ENCODE peak calls at places on chromosomes 2 and 18, in five cellular contexts. O is mesenteric fat pad; L is CD4-positive, alpha-beta T cell; E is mesothelial cell of epicardium; B is NCI-H1105. P is an unnamed sample.

GRCh38 chr2:169977510-169977909 is 150.3 kb downstream of the UBR3 start:
- DNase-seq in O (no peak), E (no peak), L (no peak), B (no peak), P (no peak)

GRCh38 chr2:66679422-66679821 is 244.5 kb downstream of the MEIS1 start:
- DNase-seq in O (no peak), L (no peak), B (no peak), E (no peak), P (no peak)

GRCh38 chr2:105570757-105571156 is 171.9 kb upstream of the FHL2 start:
- DNase-seq in O (no peak), B (no peak), L (no peak), E (no peak), P (no peak)

GRCh38 chr2:70830333-70830732 is 5.3 kb downstream of the CD207 start:
- DNase-seq in E (no peak), L (no peak), O (no peak), B (no peak), P (no peak)

GRCh38 chr18:65876310-65876709 is 125.5 kb downstream of the CDH7 start:
- DNase-seq in L (no peak), E (no peak), O (no peak), B (no peak), P (no peak)

GRCh38 chr2:209577376-209578357 is 153.8 kb downstream of the MAP2 start:
- DNase-seq in L (no peak), B (peak), O (no peak), E (no peak), P (no peak)

GRCh38 chr2:236826727-236827126 is 257.1 kb downstream of the ACKR3 start:
- DNase-seq in O (peak), E (no peak), B (no peak), L (no peak), P (no peak)

GRCh38 chr2:73561422-73561821 is 80.8 kb downstream of the NAT8 start:
- DNase-seq in E (no peak), B (no peak), L (no peak), O (no peak), P (no peak)

GRCh38 chr18:79389689-79390088 is 6.0 kb upstream of the NFATC1 start:
- DNase-seq in O (no peak), E (no peak), B (no peak), L (no peak), P (no peak)

GRCh38 chr2:108571262-108571661 is 37.0 kb downstream of the LIMS1 start:
- DNase-seq in O (no peak), E (no peak), B (no peak), L (no peak), P (no peak)

GRCh38 chr2:88600038-88600465 is 27.2 kb downstream of the EIF2AK3 start:
- DNase-seq in O (no peak), L (no peak), B (no peak), E (no peak), P (peak)

GRCh38 chr2:231110551-231110950 is 14.3 kb downstream of the HTR2B start:
- DNase-seq in L (no peak), B (no peak), E (no peak), O (no peak), P (no peak)

GRCh38 chr2:99818842-99819241 is 323.5 kb downstream of the AFF3 start:
- DNase-seq in E (no peak), B (no peak), O (no peak), L (no peak), P (no peak)

GRCh38 chr2:142863485-142863921 is 14.0 kb upstream of the KYNU start:
- DNase-seq in L (no peak), E (no peak), O (no peak), B (peak), P (no peak)

GRCh38 chr18:68797901-68798300 is at the start of gene CCDC102B:
- DNase-seq in O (no peak), B (no peak), E (no peak), L (no peak), P (no peak)

GRCh38 chr18:6920099-6920955 is 190.8 kb downstream of the ARHGAP28 start:
- DNase-seq in B (no peak), L (no peak), O (no peak), E (no peak), P (peak)

GRCh38 chr2:121480826-121481225 is 49.9 kb upstream of the RNU4ATAC start:
- DNase-seq in E (peak), L (no peak), O (no peak), B (peak), P (no peak)

GRCh38 chr18:75527848-75528247 is 100.3 kb upstream of the SMIM21 start:
- DNase-seq in L (no peak), O (no peak), E (no peak), B (no peak), P (no peak)

GRCh38 chr2:12970861-12971260 is 254.1 kb downstream of the TRIB2 start:
- DNase-seq in E (no peak), L (no peak), O (no peak), B (no peak), P (no peak)

GRCh38 chr18:46433121-46433826 is 223.7 kb downstream of the LOXHD1 start:
- DNase-seq in O (no peak), L (no peak), B (no peak), E (no peak), P (no peak)

GRCh38 chr2:45494275-45494977 is 116.6 kb downstream of the SRBD1 start:
- DNase-seq in B (peak), L (no peak), E (no peak), O (no peak), P (peak)

GRCh38 chr2:11633923-11634478 is 36.0 kb downstream of the NTSR2 start:
- DNase-seq in L (no peak), B (no peak), O (no peak), E (no peak), P (no peak)

GRCh38 chr2:217357886-217358620 is 498.2 kb upstream of the TNP1 start:
- DNase-seq in L (no peak), E (no peak), O (no peak), B (no peak), P (no peak)

GRCh38 chr2:149808556-149808955 is 221.0 kb upstream of the MMADHC start:
- DNase-seq in E (no peak), O (no peak), B (no peak), L (no peak), P (no peak)

GRCh38 chr2:220396287-220396686 is 768.9 kb downstream of the SLC4A3 start:
- DNase-seq in E (no peak), B (no peak), L (no peak), O (no peak), P (no peak)

GRCh38 chr2:96209011-96209728 is 543 bp upstream of the STARD7 start:
- DNase-seq in B (no peak), O (no peak), E (no peak), L (no peak), P (no peak)

GRCh38 chr18:28175930-28176673 is 828 bp downstream of the CDH2 start:
- DNase-seq in O (no peak), L (no peak), E (no peak), B (peak), P (peak)

GRCh38 chr2:23542390-23542789 is 157.4 kb downstream of the KLHL29 start:
- DNase-seq in L (no peak), O (no peak), E (no peak), B (no peak), P (no peak)